ENCODE peak calls at places on chromosomes 12 and 14, in seven cellular contexts. U, O, I, D, A, V and C are unnamed samples.
A peak's percentile ranks its signal among the peaks of the same experiment; 100 is the strongest.

GRCh38 chr14:68076451-68076850 is 256.9 kb downstream of the RAD51B start:
- DNase-seq in U (no peak), O (no peak), I (no peak), D (no peak), A (no peak), V (peak; percentile 52), C (no peak)

GRCh38 chr14:32201196-32201815 is 539 bp upstream of the RNU6-7 start:
- DNase-seq in U (peak; percentile 98), O (peak; percentile 96), I (peak; percentile 95), D (peak; percentile 96), A (peak; percentile 68), V (peak; percentile 68), C (peak; percentile 66)

GRCh38 chr12:110280784-110281548 is at the start of gene ATP2A2:
- DNase-seq in U (peak; percentile 97), O (peak; percentile 97), I (peak; percentile 97), D (peak; percentile 98), A (peak; percentile 83), V (peak; percentile 87), C (peak; percentile 48)

GRCh38 chr12:356276-356988 is 32.7 kb downstream of the KDM5A start:
- DNase-seq in U (no peak), O (no peak), I (no peak), D (no peak), A (no peak), V (peak; percentile 40), C (no peak)

GRCh38 chr14:102293784-102294183 is 11.2 kb downstream of the MOK start:
- DNase-seq in U (no peak), O (peak; percentile 24), I (no peak), D (no peak), A (no peak), V (peak; percentile 90), C (no peak)

GRCh38 chr12:100554608-100555077 is 18.8 kb upstream of the GAS2L3 start:
- DNase-seq in U (peak; percentile 82), O (no peak), I (no peak), D (peak; percentile 88), A (no peak), V (peak; percentile 96), C (no peak)

GRCh38 chr12:52178443-52178842 is 13.4 kb downstream of the KRT80 start:
- DNase-seq in U (no peak), O (no peak), I (no peak), D (no peak), A (no peak), V (no peak), C (no peak)

GRCh38 chr12:111748195-111748803 is 18.4 kb upstream of the ALDH2 start:
- DNase-seq in U (no peak), O (no peak), I (no peak), D (no peak), A (no peak), V (no peak), C (no peak)

GRCh38 chr14:48563465-48563864 is 888.1 kb upstream of the MDGA2 start:
- DNase-seq in U (peak; percentile 9), O (no peak), I (no peak), D (peak; percentile 77), A (no peak), V (no peak), C (no peak)

GRCh38 chr14:92649934-92650545 is 98.4 kb downstream of the LGMN start:
- DNase-seq in U (no peak), O (no peak), I (peak; percentile 91), D (no peak), A (peak; percentile 74), V (peak; percentile 94), C (no peak)

GRCh38 chr12:57237653-57237951 is 8.1 kb downstream of the SHMT2 start:
- DNase-seq in U (no peak), O (no peak), I (no peak), D (no peak), A (no peak), V (no peak), C (no peak)

GRCh38 chr14:96929969-96930368 is 132.8 kb downstream of the VRK1 start:
- DNase-seq in U (no peak), O (no peak), I (no peak), D (no peak), A (no peak), V (no peak), C (no peak)

GRCh38 chr12:124881123-124881522 is 17.5 kb upstream of the SCARB1 start:
- DNase-seq in U (no peak), O (no peak), I (no peak), D (no peak), A (no peak), V (peak; percentile 46), C (no peak)

GRCh38 chr12:75850751-75851462 is 180.7 kb downstream of the PHLDA1 start:
- DNase-seq in U (no peak), O (no peak), I (no peak), D (peak; percentile 38), A (no peak), V (peak; percentile 39), C (no peak)

DNA sequence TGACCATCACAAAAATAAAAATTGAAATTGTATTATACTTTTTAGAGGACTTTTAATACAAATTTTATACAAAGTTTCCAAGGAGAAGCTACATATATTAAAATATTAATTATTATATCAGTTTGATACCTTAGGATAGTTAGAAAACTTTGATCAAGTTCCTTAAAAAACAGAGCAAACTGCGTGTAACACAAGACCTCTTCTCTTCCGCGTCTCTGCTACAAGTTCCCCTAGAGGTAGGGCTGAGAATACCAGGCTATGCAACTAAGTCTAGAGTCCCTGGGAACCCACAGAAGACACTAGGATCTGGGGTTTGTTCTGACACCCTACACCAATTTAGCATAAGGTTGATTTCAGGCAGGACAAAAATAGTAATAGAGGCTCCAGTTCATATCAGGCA is 319.0 kb downstream of the FOXG1 start:
- DNase-seq in U (peak; percentile 49), O (no peak), I (no peak), D (peak; percentile 26), A (no peak), V (peak; percentile 57), C (no peak)
- TF ChIP-seq CTCF in U (peak; percentile 44), O (no peak), I (no peak), D (peak; percentile 22), A (no peak), V (peak; percentile 73), C (no peak)

GRCh38 chr12:53254816-53255545 is 13.1 kb upstream of the ESPL1 start:
- DNase-seq in U (no peak), O (no peak), I (no peak), D (no peak), A (no peak), V (no peak), C (no peak)
- TF ChIP-seq CTCF in U (no peak), O (no peak), I (no peak), D (no peak), A (no peak), V (no peak), C (no peak)

DNA sequence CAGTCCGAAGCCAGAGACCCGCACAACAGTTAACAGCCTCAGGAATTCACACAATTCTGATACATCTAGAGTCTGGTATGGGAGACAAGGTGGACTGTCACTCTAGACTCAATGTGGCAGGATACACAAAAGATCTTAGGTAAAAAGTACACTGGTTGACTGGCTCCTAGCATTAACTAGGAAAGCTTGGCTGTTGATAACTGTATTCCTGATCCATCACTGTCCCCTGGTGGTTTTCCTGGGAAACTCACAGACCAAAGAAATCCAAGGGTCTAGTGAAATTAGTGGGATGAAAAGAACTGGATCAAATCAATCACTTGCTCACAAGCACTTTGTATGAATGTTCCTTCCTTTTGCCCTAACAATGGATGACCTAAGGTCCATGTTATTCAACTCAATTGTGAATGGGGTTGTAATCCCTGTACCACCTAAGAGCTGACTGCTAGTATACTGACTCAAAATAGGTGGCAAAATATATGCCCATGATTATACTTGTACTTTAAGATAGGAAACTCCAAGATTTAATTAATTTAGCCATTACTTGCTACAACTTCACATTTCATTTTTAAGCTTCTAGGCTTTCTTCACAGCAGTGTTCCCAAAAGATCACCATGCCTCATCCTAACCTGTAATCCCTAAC is 14.0 kb downstream of the NPC2 start:
- DNase-seq in U (peak; percentile 73), O (no peak), I (peak; percentile 8), D (peak; percentile 26), A (no peak), V (peak; percentile 44), C (no peak)
- TF ChIP-seq CTCF in U (peak; percentile 97), O (peak; percentile 59), I (no peak), D (peak; percentile 57), A (peak; percentile 60), V (peak; percentile 74), C (no peak)

DNA sequence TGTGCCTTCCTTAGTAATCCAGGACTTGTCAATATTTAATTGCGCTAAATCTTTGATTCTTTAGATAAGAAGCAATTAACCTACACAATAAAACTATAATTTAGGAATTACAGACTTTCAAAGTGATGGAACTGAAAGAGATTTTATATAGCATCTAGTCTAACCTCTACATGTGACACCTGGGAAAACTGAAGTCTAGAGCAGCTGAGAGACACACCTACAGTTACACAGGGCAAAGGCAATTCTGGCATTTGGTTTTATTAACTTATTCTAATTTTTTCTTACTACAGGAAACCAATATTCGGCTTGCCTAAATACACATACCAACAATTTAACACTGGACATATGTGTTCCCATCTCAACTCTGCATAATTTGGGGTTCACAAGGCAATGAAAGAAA is 196.5 kb downstream of the STXBP6 start:
- DNase-seq in U (no peak), O (no peak), I (no peak), D (no peak), A (no peak), V (no peak), C (no peak)
- TF ChIP-seq CTCF in U (no peak), O (no peak), I (no peak), D (no peak), A (no peak), V (no peak), C (no peak)

GRCh38 chr12:6952121-6952859 is 1.1 kb downstream of the PTPN6 start:
- DNase-seq in U (no peak), O (peak; percentile 84), I (no peak), D (no peak), A (no peak), V (no peak), C (no peak)

GRCh38 chr12:6949063-6949594 is 2.0 kb upstream of the PTPN6 start:
- DNase-seq in U (no peak), O (peak; percentile 79), I (no peak), D (no peak), A (no peak), V (no peak), C (no peak)

GRCh38 chr12:6950944-6951540 is at the start of gene PTPN6:
- DNase-seq in U (no peak), O (peak; percentile 99), I (peak; percentile 89), D (no peak), A (no peak), V (no peak), C (no peak)

GRCh38 chr12:6951551-6952120 is 480 bp downstream of the PTPN6 start:
- DNase-seq in U (no peak), O (no peak), I (no peak), D (no peak), A (no peak), V (no peak), C (no peak)

DNA sequence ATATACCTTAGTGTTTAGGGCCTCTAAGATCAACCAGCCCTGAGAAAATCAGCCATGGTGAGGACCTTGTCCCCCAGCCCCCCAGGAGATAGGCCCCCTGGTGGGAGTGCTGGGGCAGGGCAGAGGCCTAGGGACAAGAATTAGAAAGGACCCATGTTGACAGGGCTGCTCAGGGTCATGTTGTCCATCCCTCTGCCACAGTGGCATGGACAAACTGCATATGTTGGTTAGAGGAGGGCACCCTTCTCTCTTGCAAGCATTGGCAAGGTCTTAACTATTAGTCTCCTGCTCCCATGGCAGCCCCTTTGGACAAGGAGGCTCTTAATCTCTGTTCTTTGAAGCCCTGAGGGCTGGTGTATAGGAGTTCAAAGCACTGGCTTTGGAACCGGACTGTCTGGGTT is 755 bp upstream of the PTPN6 start:
- DNase-seq in U (no peak), O (peak; percentile 70), I (no peak), D (no peak), A (no peak), V (no peak), C (no peak)
- TF ChIP-seq CTCF in U (no peak), O (no peak), I (no peak), D (no peak), A (no peak), V (peak; percentile 36), C (no peak)